ENCODE peak calls at places on chromosome 11, in eight cellular contexts. One of them, this sample, is unnamed.
A peak's percentile ranks its signal among the peaks of the same experiment; 100 is the strongest.

GRCh38 chr11:12289667-12290476 is 87.5 kb upstream of the PARVA start:
- DNase-seq in A549: no peak
- DNase-seq in SK-N-SH: peak; percentile 5
- DNase-seq in H1: peak; percentile 28
- DNase-seq in GM12878: no peak
- DNase-seq in HepG2: no peak
- DNase-seq in IMR-90: no peak
- DNase-seq in K562: no peak
- DNase-seq in this sample: no peak

GRCh38 chr11:10590516-10590915 is 22.1 kb upstream of the LYVE1 start:
- DNase-seq in SK-N-SH: no peak
- DNase-seq in H1: no peak
- DNase-seq in K562: no peak
- DNase-seq in A549: no peak
- DNase-seq in HepG2: no peak
- DNase-seq in IMR-90: peak; percentile 56
- DNase-seq in GM12878: no peak
- DNase-seq in this sample: no peak

GRCh38 chr11:74256370-74257133 is 54.9 kb downstream of the P4HA3 start:
- DNase-seq in GM12878: no peak
- DNase-seq in IMR-90: no peak
- DNase-seq in HepG2: peak; percentile 5
- DNase-seq in H1: no peak
- DNase-seq in SK-N-SH: no peak
- DNase-seq in K562: no peak
- DNase-seq in A549: no peak
- DNase-seq in this sample: no peak

GRCh38 chr11:64765291-64765803 is 5.6 kb upstream of the PYGM start:
- DNase-seq in IMR-90: no peak
- DNase-seq in HepG2: no peak
- DNase-seq in H1: no peak
- DNase-seq in K562: no peak
- DNase-seq in SK-N-SH: peak; percentile 44
- DNase-seq in GM12878: no peak
- DNase-seq in A549: no peak
- DNase-seq in this sample: peak; percentile 63

GRCh38 chr11:58923300-58923788 is 15.9 kb upstream of the GLYATL1 start:
- DNase-seq in IMR-90: peak; percentile 46
- DNase-seq in SK-N-SH: peak; percentile 13
- DNase-seq in GM12878: no peak
- DNase-seq in K562: peak; percentile 41
- DNase-seq in H1: peak; percentile 57
- DNase-seq in HepG2: peak; percentile 13
- DNase-seq in A549: peak; percentile 25
- DNase-seq in this sample: peak; percentile 43

GRCh38 chr11:80586464-80586863 is 1145.6 kb upstream of the TENM4 start:
- DNase-seq in SK-N-SH: no peak
- DNase-seq in IMR-90: peak; percentile 4
- DNase-seq in HepG2: no peak
- DNase-seq in H1: no peak
- DNase-seq in A549: no peak
- DNase-seq in GM12878: no peak
- DNase-seq in K562: no peak
- DNase-seq in this sample: no peak

GRCh38 chr11:6027501-6027900 is 3.1 kb downstream of the OR56A1 start:
- DNase-seq in IMR-90: no peak
- DNase-seq in GM12878: no peak
- DNase-seq in SK-N-SH: no peak
- DNase-seq in K562: no peak
- DNase-seq in H1: no peak
- DNase-seq in A549: no peak
- DNase-seq in HepG2: no peak
- DNase-seq in this sample: no peak

GRCh38 chr11:94597896-94598295 is 30.7 kb downstream of the PIWIL4 start:
- DNase-seq in GM12878: no peak
- DNase-seq in H1: no peak
- DNase-seq in IMR-90: peak; percentile 17
- DNase-seq in A549: peak; percentile 5
- DNase-seq in SK-N-SH: no peak
- DNase-seq in HepG2: peak; percentile 12
- DNase-seq in K562: peak; percentile 31
- DNase-seq in this sample: no peak

GRCh38 chr11:11672101-11672500 is 50.3 kb upstream of the GALNT18 start:
- DNase-seq in GM12878: no peak
- DNase-seq in H1: no peak
- DNase-seq in SK-N-SH: no peak
- DNase-seq in A549: no peak
- DNase-seq in HepG2: no peak
- DNase-seq in IMR-90: no peak
- DNase-seq in K562: no peak
- DNase-seq in this sample: no peak

GRCh38 chr11:46321757-46322156 is 25.5 kb upstream of the DGKZ start:
- DNase-seq in HepG2: no peak
- DNase-seq in A549: no peak
- DNase-seq in IMR-90: no peak
- DNase-seq in H1: no peak
- DNase-seq in K562: no peak
- DNase-seq in SK-N-SH: no peak
- DNase-seq in GM12878: no peak
- DNase-seq in this sample: no peak

GRCh38 chr11:122045181-122045586 is 70.8 kb downstream of the BLID start:
- DNase-seq in GM12878: no peak
- DNase-seq in IMR-90: peak; percentile 92
- DNase-seq in HepG2: no peak
- DNase-seq in K562: no peak
- DNase-seq in A549: peak; percentile 6
- DNase-seq in SK-N-SH: no peak
- DNase-seq in H1: no peak
- DNase-seq in this sample: no peak

GRCh38 chr11:31325162-31325561 is 44.4 kb downstream of the DCDC1 start:
- DNase-seq in IMR-90: peak; percentile 44
- DNase-seq in H1: no peak
- DNase-seq in SK-N-SH: no peak
- DNase-seq in A549: peak; percentile 9
- DNase-seq in K562: no peak
- DNase-seq in HepG2: no peak
- DNase-seq in GM12878: no peak
- DNase-seq in this sample: no peak

GRCh38 chr11:111269146-111269868 is 23.8 kb downstream of the POU2AF2 start:
- DNase-seq in HepG2: peak; percentile 81
- DNase-seq in IMR-90: no peak
- DNase-seq in SK-N-SH: no peak
- DNase-seq in H1: no peak
- DNase-seq in GM12878: no peak
- DNase-seq in A549: no peak
- DNase-seq in K562: no peak
- DNase-seq in this sample: no peak

GRCh38 chr11:7143908-7144307 is 55.1 kb downstream of the RBMXL2 start:
- DNase-seq in HepG2: no peak
- DNase-seq in A549: peak; percentile 31
- DNase-seq in K562: peak; percentile 8
- DNase-seq in SK-N-SH: no peak
- DNase-seq in GM12878: no peak
- DNase-seq in H1: no peak
- DNase-seq in IMR-90: peak; percentile 2
- DNase-seq in this sample: no peak

GRCh38 chr11:118200901-118201680 is 23.7 kb downstream of the JAML start:
- DNase-seq in HepG2: no peak
- DNase-seq in IMR-90: no peak
- DNase-seq in GM12878: no peak
- DNase-seq in K562: no peak
- DNase-seq in H1: no peak
- DNase-seq in SK-N-SH: no peak
- DNase-seq in A549: no peak
- DNase-seq in this sample: no peak

GRCh38 chr11:76030973-76031590 is 175.2 kb downstream of the WNT11 start:
- DNase-seq in HepG2: no peak
- DNase-seq in H1: no peak
- DNase-seq in IMR-90: no peak
- DNase-seq in SK-N-SH: no peak
- DNase-seq in K562: no peak
- DNase-seq in GM12878: no peak
- DNase-seq in A549: peak; percentile 37
- DNase-seq in this sample: no peak

GRCh38 chr11:19715373-19715772 is 2.7 kb downstream of the NAV2 start:
- DNase-seq in IMR-90: peak; percentile 98
- DNase-seq in HepG2: no peak
- DNase-seq in A549: peak; percentile 70
- DNase-seq in GM12878: no peak
- DNase-seq in SK-N-SH: no peak
- DNase-seq in K562: no peak
- DNase-seq in H1: no peak
- DNase-seq in this sample: no peak

GRCh38 chr11:58771458-58771855 is 39.7 kb upstream of the GLYAT start:
- DNase-seq in H1: no peak
- DNase-seq in A549: no peak
- DNase-seq in HepG2: no peak
- DNase-seq in SK-N-SH: no peak
- DNase-seq in GM12878: no peak
- DNase-seq in IMR-90: no peak
- DNase-seq in K562: peak; percentile 37
- DNase-seq in this sample: no peak

GRCh38 chr11:121590772-121591404 is 138.1 kb upstream of the SORL1-AS1 start:
- DNase-seq in H1: no peak
- DNase-seq in HepG2: no peak
- DNase-seq in IMR-90: no peak
- DNase-seq in A549: no peak
- DNase-seq in GM12878: no peak
- DNase-seq in SK-N-SH: peak; percentile 17
- DNase-seq in K562: no peak
- DNase-seq in this sample: no peak

GRCh38 chr11:70138403-70138802 is 60.3 kb downstream of the ANO1 start:
- DNase-seq in K562: no peak
- DNase-seq in SK-N-SH: no peak
- DNase-seq in A549: no peak
- DNase-seq in IMR-90: no peak
- DNase-seq in HepG2: no peak
- DNase-seq in H1: no peak
- DNase-seq in GM12878: no peak
- DNase-seq in this sample: no peak
- TF ChIP-seq USF2 in K562: no peak
- TF ChIP-seq USF2 in SK-N-SH: no peak
- TF ChIP-seq USF2 in A549: no peak
- TF ChIP-seq USF2 in IMR-90: no peak
- TF ChIP-seq USF2 in HepG2: no peak
- TF ChIP-seq USF2 in H1: no peak
- TF ChIP-seq USF2 in GM12878: no peak
- TF ChIP-seq USF2 in this sample: no peak

DNA sequence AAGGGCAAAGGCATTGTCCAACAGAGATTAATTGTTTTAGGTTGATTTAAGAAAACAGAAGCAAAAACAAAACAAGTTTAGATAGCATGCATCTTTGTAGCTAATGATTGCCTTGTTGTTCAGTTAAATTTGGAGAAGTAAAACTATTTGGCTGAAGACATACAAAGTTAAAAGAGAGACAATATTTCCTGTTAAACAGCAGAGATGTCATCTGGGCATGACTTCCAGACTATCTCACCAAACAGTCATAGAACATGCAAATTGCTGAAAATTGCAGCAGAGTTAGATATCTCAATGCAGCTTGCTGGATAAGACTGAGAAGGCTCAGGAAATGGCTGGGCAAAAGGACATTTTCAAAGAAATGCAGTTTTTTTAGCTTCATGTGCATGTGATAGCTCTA is 57.5 kb upstream of the PDGFD start:
- DNase-seq in A549: no peak
- DNase-seq in SK-N-SH: no peak
- DNase-seq in HepG2: no peak
- DNase-seq in H1: no peak
- DNase-seq in K562: no peak
- DNase-seq in GM12878: no peak
- DNase-seq in IMR-90: no peak
- DNase-seq in this sample: no peak
- TF ChIP-seq USF2 in A549: no peak
- TF ChIP-seq USF2 in SK-N-SH: no peak
- TF ChIP-seq USF2 in HepG2: no peak
- TF ChIP-seq USF2 in H1: no peak
- TF ChIP-seq USF2 in K562: no peak
- TF ChIP-seq USF2 in GM12878: no peak
- TF ChIP-seq USF2 in IMR-90: no peak
- TF ChIP-seq USF2 in this sample: no peak

GRCh38 chr11:3614742-3615171 is 27.0 kb downstream of the ART5 start:
- DNase-seq in HepG2: no peak
- DNase-seq in IMR-90: no peak
- DNase-seq in GM12878: peak; percentile 31
- DNase-seq in K562: peak; percentile 30
- DNase-seq in H1: no peak
- DNase-seq in A549: no peak
- DNase-seq in SK-N-SH: no peak
- DNase-seq in this sample: no peak
- TF ChIP-seq USF2 in HepG2: no peak
- TF ChIP-seq USF2 in IMR-90: no peak
- TF ChIP-seq USF2 in GM12878: no peak
- TF ChIP-seq USF2 in K562: no peak
- TF ChIP-seq USF2 in H1: no peak
- TF ChIP-seq USF2 in A549: no peak
- TF ChIP-seq USF2 in SK-N-SH: no peak
- TF ChIP-seq USF2 in this sample: no peak

GRCh38 chr11:44825058-44825795 is 98.5 kb downstream of the TSPAN18 start:
- DNase-seq in H1: no peak
- DNase-seq in SK-N-SH: no peak
- DNase-seq in GM12878: no peak
- DNase-seq in IMR-90: no peak
- DNase-seq in A549: no peak
- DNase-seq in HepG2: no peak
- DNase-seq in K562: no peak
- DNase-seq in this sample: no peak

GRCh38 chr11:44823920-44824704 is 97.3 kb downstream of the TSPAN18 start:
- DNase-seq in HepG2: peak; percentile 52
- DNase-seq in SK-N-SH: no peak
- DNase-seq in K562: no peak
- DNase-seq in A549: no peak
- DNase-seq in IMR-90: no peak
- DNase-seq in H1: peak; percentile 76
- DNase-seq in GM12878: no peak
- DNase-seq in this sample: peak; percentile 67

GRCh38 chr11:44826922-44827643 is 100.3 kb downstream of the TSPAN18 start:
- DNase-seq in IMR-90: no peak
- DNase-seq in SK-N-SH: no peak
- DNase-seq in H1: no peak
- DNase-seq in A549: no peak
- DNase-seq in GM12878: no peak
- DNase-seq in HepG2: no peak
- DNase-seq in K562: no peak
- DNase-seq in this sample: no peak

GRCh38 chr11:44822369-44822768 is 95.6 kb downstream of the TSPAN18 start:
- DNase-seq in HepG2: no peak
- DNase-seq in GM12878: no peak
- DNase-seq in H1: no peak
- DNase-seq in SK-N-SH: no peak
- DNase-seq in A549: no peak
- DNase-seq in K562: no peak
- DNase-seq in IMR-90: no peak
- DNase-seq in this sample: no peak

DNA sequence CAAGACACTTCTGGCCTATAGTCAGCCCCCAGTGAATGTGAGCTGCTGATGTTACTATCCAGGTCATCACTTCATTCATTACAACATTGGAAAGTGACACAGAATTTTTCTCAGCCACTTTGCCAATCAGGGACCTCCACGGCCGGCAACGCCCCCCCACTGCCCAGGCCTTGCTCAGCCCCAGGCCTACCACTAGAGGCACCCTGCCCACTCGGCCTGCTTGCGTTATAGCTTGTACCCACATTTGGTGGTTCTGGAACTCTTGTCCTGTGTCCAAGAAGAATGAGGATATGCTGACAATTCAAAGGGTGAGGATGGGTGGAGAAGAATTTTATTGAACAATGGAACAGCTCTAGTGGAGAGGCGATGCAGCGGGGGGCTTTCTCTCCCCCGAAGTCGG is 96.2 kb downstream of the TSPAN18 start:
- DNase-seq in IMR-90: no peak
- DNase-seq in SK-N-SH: no peak
- DNase-seq in H1: peak; percentile 57
- DNase-seq in K562: peak; percentile 34
- DNase-seq in GM12878: no peak
- DNase-seq in A549: peak; percentile 28
- DNase-seq in HepG2: no peak
- DNase-seq in this sample: peak; percentile 51
- TF ChIP-seq USF2 in IMR-90: no peak
- TF ChIP-seq USF2 in SK-N-SH: no peak
- TF ChIP-seq USF2 in H1: no peak
- TF ChIP-seq USF2 in K562: no peak
- TF ChIP-seq USF2 in GM12878: no peak
- TF ChIP-seq USF2 in A549: no peak
- TF ChIP-seq USF2 in HepG2: no peak
- TF ChIP-seq USF2 in this sample: no peak

This sample was measured in WTC11.